ENCODE peak calls at places on chromosomes 6 and 20, in five cellular contexts. F, T, H, W and D are unnamed samples.

GRCh38 chr6:119602215-119603178 is 252.9 kb upstream of the MAN1A1 start:
- DNase-seq in T (no peak), H (no peak), W (peak; percentile 78), F (no peak), D (no peak)

GRCh38 chr6:44542401-44543116 is 155.1 kb downstream of the CDC5L start:
- DNase-seq in F (no peak), H (peak; percentile 57), T (no peak), W (no peak), D (no peak)

GRCh38 chr6:112207131-112207530 is 47.2 kb downstream of the LAMA4 start:
- DNase-seq in W (no peak), F (no peak), T (no peak), H (no peak), D (no peak)

GRCh38 chr6:11430036-11430435 is 107.5 kb upstream of the TMEM170B start:
- DNase-seq in T (no peak), H (no peak), W (no peak), F (no peak), D (peak; percentile 62)

GRCh38 chr6:120473804-120474203 is 860.5 kb downstream of the TBC1D32 start:
- DNase-seq in W (no peak), T (no peak), H (no peak), F (no peak), D (no peak)

GRCh38 chr6:84615113-84615850 is 149.1 kb downstream of the TBX18 start:
- DNase-seq in W (no peak), F (no peak), H (no peak), T (no peak), D (no peak)

GRCh38 chr6:12414096-12414675 is 124.0 kb downstream of the EDN1 start:
- DNase-seq in W (peak; percentile 17), F (no peak), H (no peak), T (no peak), D (no peak)

GRCh38 chr20:37764333-37764935 is 70.6 kb downstream of the CTNNBL1 start:
- DNase-seq in W (no peak), T (no peak), F (no peak), H (no peak), D (no peak)

GRCh38 chr6:37897321-37897720 is 77.8 kb downstream of the ZFAND3 start:
- DNase-seq in T (no peak), W (peak; percentile 60), H (no peak), F (no peak), D (no peak)

GRCh38 chr20:59141818-59142581 is 21.6 kb upstream of the ZNF831 start:
- DNase-seq in W (peak; percentile 2), H (peak; percentile 67), T (no peak), F (no peak), D (no peak)

GRCh38 chr20:31678389-31679356 is 41.0 kb downstream of the COX4I2 start:
- DNase-seq in F (no peak), T (no peak), W (no peak), H (no peak), D (no peak)

GRCh38 chr6:13709698-13710551 is 1.7 kb downstream of the RANBP9 start:
- DNase-seq in H (no peak), T (no peak), F (peak; percentile 41), W (peak; percentile 79), D (no peak)

GRCh38 chr20:42484335-42484734 is 705.4 kb downstream of the PTPRT start:
- DNase-seq in T (no peak), H (no peak), W (no peak), F (no peak), D (no peak)

GRCh38 chr6:28802417-28803336 is 121.1 kb downstream of the TRIM27 start:
- DNase-seq in T (no peak), F (peak; percentile 6), W (peak; percentile 65), H (peak; percentile 43), D (no peak)

GRCh38 chr6:165774903-165775608 is 112.0 kb upstream of the PDE10A start:
- DNase-seq in F (no peak), H (no peak), T (no peak), W (no peak), D (peak; percentile 21)

GRCh38 chr20:13259921-13260320 is 38.8 kb downstream of the ISM1 start:
- DNase-seq in W (no peak), F (no peak), T (no peak), H (no peak), D (no peak)

GRCh38 chr20:36579996-36580545 is 6.7 kb downstream of the TGIF2 start:
- DNase-seq in H (no peak), F (no peak), W (peak; percentile 77), T (no peak), D (peak; percentile 71)

GRCh38 chr6:13406781-13407180 is 78.4 kb upstream of the TBC1D7 start:
- DNase-seq in T (no peak), F (no peak), H (no peak), W (no peak), D (no peak)

GRCh38 chr20:45014671-45015415 is 48.5 kb downstream of the STK4 start:
- DNase-seq in F (no peak), W (peak; percentile 12), T (no peak), H (no peak), D (no peak)

GRCh38 chr20:37185681-37186080 is 6.3 kb upstream of the MROH8 start:
- DNase-seq in T (no peak), F (no peak), W (no peak), H (no peak), D (no peak)

GRCh38 chr20:62977613-62978558 is 25.4 kb downstream of the SLC17A9 start:
- DNase-seq in F (peak; percentile 70), H (no peak), T (no peak), W (no peak), D (no peak)

GRCh38 chr6:93962566-93962965 is 543.2 kb upstream of the EPHA7 start:
- DNase-seq in F (no peak), T (no peak), W (no peak), H (no peak), D (no peak)

GRCh38 chr6:2230659-2231277 is 14.6 kb downstream of the GMDS start:
- DNase-seq in T (no peak), F (peak; percentile 34), W (no peak), H (no peak), D (no peak)

GRCh38 chr20:62732766-62733165 is 24.1 kb downstream of the NTSR1 start:
- DNase-seq in F (no peak), W (no peak), T (peak; percentile 41), H (no peak), D (no peak)

GRCh38 chr6:127924440-127924839 is 23.6 kb upstream of the THEMIS start:
- DNase-seq in F (no peak), T (no peak), W (peak; percentile 8), H (no peak), D (no peak)

GRCh38 chr20:53803492-53804155 is 210.0 kb upstream of the ZNF217 start:
- DNase-seq in T (no peak), F (no peak), W (no peak), H (no peak), D (no peak)

GRCh38 chr6:70369332-70369950 is 43.9 kb upstream of the FAM135A start:
- DNase-seq in T (peak; percentile 78), W (peak; percentile 68), F (peak; percentile 68), H (peak; percentile 52), D (peak; percentile 35)

GRCh38 chr20:460180-460579 is 2.2 kb downstream of the TBC1D20 start:
- DNase-seq in W (no peak), H (no peak), F (no peak), T (no peak), D (no peak)

GRCh38 chr6:165847407-165848098 is 184.5 kb upstream of the PDE10A start:
- DNase-seq in T (no peak), H (peak; percentile 11), F (no peak), W (peak; percentile 89), D (no peak)

GRCh38 chr6:116446399-116446798 is 14.8 kb upstream of the CALHM6 start:
- DNase-seq in T (no peak), F (peak; percentile 27), W (no peak), H (no peak), D (no peak)

GRCh38 chr6:140671926-140672325 is 1297.5 kb upstream of the CITED2 start:
- DNase-seq in T (no peak), W (no peak), H (no peak), F (no peak), D (no peak)

GRCh38 chr6:140663772-140664171 is 1289.3 kb upstream of the CITED2 start:
- DNase-seq in H (no peak), T (no peak), F (no peak), W (no peak), D (no peak)

GRCh38 chr6:140670013-140670412 is 1295.6 kb upstream of the CITED2 start:
- DNase-seq in F (no peak), H (no peak), T (no peak), W (peak; percentile 58), D (no peak)

DNA sequence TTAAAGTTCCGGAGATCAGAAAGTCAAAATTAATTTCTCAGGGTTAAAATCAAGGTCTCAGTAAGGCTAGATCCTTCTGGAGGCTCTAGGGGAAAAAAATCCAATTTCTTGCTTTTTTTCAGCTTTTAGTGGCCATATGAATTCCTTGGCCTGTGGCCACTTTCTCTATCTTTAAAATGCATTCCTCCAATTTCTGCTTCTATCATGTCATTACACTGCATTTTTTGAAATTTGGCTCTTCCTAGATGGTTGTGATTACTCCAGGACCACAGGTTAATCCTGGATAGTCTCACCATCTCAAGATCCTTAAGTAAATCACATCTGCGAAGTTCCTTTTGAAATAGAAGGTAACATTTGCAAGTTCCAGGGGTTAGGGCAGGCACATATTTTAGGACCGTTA is 1294.9 kb upstream of the CITED2 start:
- DNase-seq in F (no peak), W (peak; percentile 40), T (no peak), H (no peak), D (no peak)
- H3K4me3 ChIP-seq in F (no peak overlapping the region), W (no peak overlapping the region), T (no peak overlapping the region), H (no peak overlapping the region), D (no peak overlapping the region)

DNA sequence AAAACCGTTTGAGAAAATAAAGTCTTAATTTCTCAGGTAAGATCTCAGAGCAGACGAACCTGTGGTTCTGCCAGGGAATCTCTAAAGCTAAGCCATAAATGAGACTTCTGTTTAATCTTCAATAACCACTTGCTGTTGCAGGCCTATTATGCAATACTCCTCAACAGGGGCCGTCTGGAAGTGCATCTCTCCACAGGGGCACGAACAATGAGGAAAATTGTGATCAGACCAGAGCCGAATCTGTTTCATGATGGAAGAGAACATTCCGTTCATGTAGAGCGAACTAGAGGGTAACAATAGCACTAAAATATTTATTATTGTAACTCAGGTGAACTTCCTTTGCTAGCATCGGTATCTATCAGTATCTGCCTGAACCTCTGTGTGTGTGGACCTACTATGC is 223.6 kb downstream of the ARHGAP18 start:
- DNase-seq in W (no peak), T (no peak), F (no peak), H (no peak), D (no peak)
- H3K4me3 ChIP-seq in W (no peak overlapping the region), T (no peak overlapping the region), F (no peak overlapping the region), H (no peak overlapping the region), D (no peak overlapping the region)

DNA sequence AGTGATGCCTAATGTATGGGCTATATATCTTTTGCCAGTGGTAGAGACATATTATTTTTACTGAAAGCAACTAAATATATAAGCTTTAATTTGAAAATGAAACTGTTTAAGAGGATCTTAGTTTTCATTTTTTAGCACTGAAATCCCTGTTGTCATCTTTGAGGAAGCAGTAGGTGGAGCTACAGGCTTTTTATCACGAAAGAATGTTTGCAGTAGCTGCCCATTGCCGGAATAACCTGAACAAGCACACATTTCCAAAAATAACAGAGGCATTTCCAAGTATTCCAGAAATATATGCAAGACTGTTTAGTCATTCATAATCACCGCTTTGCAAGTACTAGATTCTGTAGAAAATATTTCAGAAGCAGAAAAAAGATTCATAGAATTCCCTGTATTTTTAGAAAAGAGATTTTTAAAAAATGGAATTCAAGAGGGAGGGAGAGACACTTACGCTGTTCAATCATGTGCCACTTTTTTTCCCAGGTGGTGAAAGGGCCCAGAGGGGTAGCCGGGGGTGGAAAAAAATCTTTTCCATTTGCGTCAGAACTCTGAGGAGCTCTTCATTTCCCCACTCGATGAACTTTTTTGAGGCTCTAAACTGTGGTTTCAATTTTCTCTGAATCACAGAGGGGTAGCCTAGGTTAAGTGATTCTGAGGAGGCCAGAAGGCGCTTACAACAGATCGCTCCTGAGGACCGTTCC is 142.5 kb upstream of the FERMT1 start:
- DNase-seq in T (no peak), F (peak; percentile 76), W (peak; percentile 73), H (peak; percentile 35), D (peak; percentile 23)
- H3K4me3 ChIP-seq in T (no peak overlapping the region), F (peak overlapping the region; percentile 38), W (no peak overlapping the region), H (no peak overlapping the region), D (no peak overlapping the region)

GRCh38 chr20:38932457-38933120 is 6.4 kb downstream of the FAM83D start:
- DNase-seq in H (no peak), T (no peak), F (no peak), W (peak; percentile 70), D (no peak)
- H3K4me3 ChIP-seq in H (no peak overlapping the region), T (peak overlapping the region; percentile 12), F (no peak overlapping the region), W (no peak overlapping the region), D (no peak overlapping the region)